ENCODE peak calls at places on chromosomes 6 and 20, in six cellular contexts. B is HS-27A; K is endothelial cell of umbilical vein; S is CD8-positive, alpha-beta memory T cell; D is ovary; E is renal cortical epithelial cell. W is an unnamed sample.
A peak's percentile ranks its signal among the peaks of the same experiment; 100 is the strongest.

GRCh38 chr6:26223213-26223612 is 136.0 kb downstream of the HFE start:
- DNase-seq in B (no peak), E (no peak), S (no peak), K (no peak), D (no peak), W (no peak)

GRCh38 chr6:163038317-163038716 is 310.5 kb downstream of the PACRG start:
- DNase-seq in S (no peak), K (no peak), D (no peak), E (no peak), B (no peak), W (no peak)

GRCh38 chr6:93416575-93417420 is 2.6 kb downstream of the EPHA7 start:
- DNase-seq in D (peak; percentile 26), B (no peak), S (no peak), E (no peak), K (peak; percentile 10), W (no peak)

GRCh38 chr6:87714093-87714809 is 12.2 kb upstream of the AKIRIN2 start:
- DNase-seq in E (peak; percentile 94), D (no peak), S (no peak), B (no peak), K (peak; percentile 66), W (no peak)

GRCh38 chr6:119543332-119543731 is 193.8 kb upstream of the MAN1A1 start:
- DNase-seq in B (no peak), S (no peak), K (no peak), D (no peak), E (no peak), W (no peak)

GRCh38 chr20:50675671-50676376 is 15.5 kb downstream of the RIPOR3 start:
- DNase-seq in E (peak; percentile 71), D (no peak), K (no peak), S (no peak), B (no peak), W (no peak)

GRCh38 chr6:137217801-137218472 is 1.2 kb downstream of the IFNGR1 start:
- DNase-seq in E (peak; percentile 69), D (no peak), S (no peak), K (peak; percentile 40), B (no peak), W (no peak)

GRCh38 chr6:151349651-151350270 is 41.6 kb downstream of the ZBTB2 start:
- DNase-seq in E (no peak), D (no peak), S (no peak), K (no peak), B (no peak), W (no peak)

GRCh38 chr6:36692861-36693702 is 4.5 kb upstream of the RAB44 start:
- DNase-seq in B (no peak), K (no peak), E (no peak), D (no peak), S (no peak), W (no peak)

GRCh38 chr20:50478162-50479036 is 31.8 kb upstream of the PTPN1 start:
- DNase-seq in K (no peak), B (no peak), D (no peak), E (no peak), S (peak; percentile 59), W (no peak)